ENCODE peak calls at places on chromosomes 6 and 20, in five cellular contexts. D is AG09309, S is pancreas, U is right atrium auricular region, N is GM23338. H is an unnamed sample.

GRCh38 chr6:29705389-29706231 is 17.6 kb upstream of the HLA-F start:
- DNase-seq in D (peak; percentile 13), S (no peak), U (no peak), N (peak; percentile 87), H (peak; percentile 53)

GRCh38 chr20:18683839-18684238 is 96.0 kb downstream of the DTD1 start:
- DNase-seq in D (no peak), S (no peak), U (no peak), N (peak; percentile 75), H (no peak)

GRCh38 chr6:44739163-44739562 is 351.7 kb downstream of the CDC5L start:
- DNase-seq in D (no peak), S (no peak), U (no peak), N (peak; percentile 26), H (no peak)

GRCh38 chr20:59837623-59838394 is 95.6 kb downstream of the SYCP2 start:
- DNase-seq in D (no peak), S (no peak), U (no peak), N (no peak), H (no peak)

GRCh38 chr6:7721654-7722053 is 4.2 kb upstream of the BMP6 start:
- DNase-seq in D (no peak), S (no peak), U (no peak), N (no peak), H (peak; percentile 71)

GRCh38 chr6:130760006-130760405 is 67.2 kb upstream of the SMLR1 start:
- DNase-seq in D (peak; percentile 25), S (no peak), U (no peak), N (peak; percentile 85), H (peak; percentile 49)

GRCh38 chr6:113359155-113360140 is 497.7 kb upstream of the MARCKS start:
- DNase-seq in D (no peak), S (no peak), U (no peak), N (no peak), H (peak; percentile 41)

GRCh38 chr6:21804941-21805610 is 211.5 kb downstream of the SOX4 start:
- DNase-seq in D (no peak), S (no peak), U (no peak), N (no peak), H (no peak)

GRCh38 chr6:167574431-167575097 is 249.7 kb downstream of the TTLL2 start:
- DNase-seq in D (no peak), S (no peak), U (peak; percentile 59), N (no peak), H (no peak)

GRCh38 chr20:44074252-44075151 is 112.5 kb downstream of the JPH2 start:
- DNase-seq in D (no peak), S (no peak), U (peak; percentile 43), N (no peak), H (peak; percentile 50)

GRCh38 chr6:118485601-118486550 is 62.2 kb upstream of the PLN start:
- DNase-seq in D (no peak), S (no peak), U (no peak), N (no peak), H (peak; percentile 5)

GRCh38 chr6:79427721-79428120 is 109.5 kb downstream of the LCA5 start:
- DNase-seq in D (no peak), S (no peak), U (no peak), N (no peak), H (no peak)

GRCh38 chr20:2364014-2364413 is 16.7 kb upstream of the TGM6 start:
- DNase-seq in D (peak; percentile 5), S (no peak), U (no peak), N (no peak), H (peak; percentile 42)

GRCh38 chr6:27810768-27811298 is 101.4 kb downstream of the OR2B2 start:
- DNase-seq in D (no peak), S (no peak), U (no peak), N (peak; percentile 18), H (no peak)

GRCh38 chr6:79280756-79281155 is 46.3 kb upstream of the HMGN3 start:
- DNase-seq in D (no peak), S (no peak), U (no peak), N (no peak), H (no peak)

GRCh38 chr6:143015300-143015706 is 45.4 kb upstream of the AIG1 start:
- DNase-seq in D (no peak), S (no peak), U (no peak), N (no peak), H (no peak)

GRCh38 chr6:26311012-26311384 is 54.0 kb upstream of the BTN3A2 start:
- DNase-seq in D (no peak), S (no peak), U (peak; percentile 64), N (peak; percentile 61), H (peak; percentile 48)

GRCh38 chr20:54723723-54724122 is 248.3 kb downstream of the DOK5 start:
- DNase-seq in D (no peak), S (no peak), U (no peak), N (no peak), H (no peak)

GRCh38 chr6:35419431-35419830 is 32.7 kb upstream of the FANCE start:
- DNase-seq in D (no peak), S (no peak), U (no peak), N (peak; percentile 30), H (peak; percentile 65)

GRCh38 chr6:33822575-33823395 is 19.0 kb upstream of the MLN start:
- DNase-seq in D (no peak), S (no peak), U (no peak), N (peak; percentile 89), H (no peak)

GRCh38 chr20:59182401-59183044 is 18.9 kb downstream of the ZNF831 start:
- DNase-seq in D (no peak), S (no peak), U (no peak), N (no peak), H (no peak)

GRCh38 chr20:31594558-31595379 is 10.3 kb upstream of the ID1 start:
- DNase-seq in D (no peak), S (no peak), U (peak; percentile 63), N (peak; percentile 91), H (no peak)

GRCh38 chr6:6927437-6928361 is 180.1 kb upstream of the RREB1 start:
- DNase-seq in D (no peak), S (no peak), U (no peak), N (peak; percentile 19), H (no peak)

GRCh38 chr6:97958143-97958542 is 675.1 kb upstream of the MMS22L start:
- DNase-seq in D (no peak), S (no peak), U (no peak), N (peak; percentile 47), H (no peak)

GRCh38 chr6:33417127-33417902 is 592 bp downstream of the CUTA start:
- DNase-seq in D (peak; percentile 63), S (no peak), U (no peak), N (peak; percentile 26), H (peak; percentile 88)

GRCh38 chr20:37394543-37395410 is 48.8 kb downstream of the SRC start:
- DNase-seq in D (no peak), S (no peak), U (no peak), N (no peak), H (peak; percentile 73)

GRCh38 chr6:145139895-145140294 is 595.4 kb downstream of the EPM2A start:
- DNase-seq in D (no peak), S (no peak), U (no peak), N (no peak), H (no peak)

GRCh38 chr6:148524509-148524908 is 181.9 kb downstream of the SASH1 start:
- DNase-seq in D (no peak), S (no peak), U (no peak), N (no peak), H (peak; percentile 86)

GRCh38 chr6:53999088-53999755 is 112.0 kb upstream of the MLIP start:
- DNase-seq in D (no peak), S (no peak), U (no peak), N (no peak), H (no peak)

GRCh38 chr20:38195521-38195920 is 30.5 kb upstream of the TGM2 start:
- DNase-seq in D (no peak), S (no peak), U (no peak), N (no peak), H (no peak)

GRCh38 chr6:35931120-35931561 is 10.2 kb upstream of the SRPK1 start:
- DNase-seq in D (no peak), S (no peak), U (no peak), N (peak; percentile 79), H (no peak)

GRCh38 chr20:16412896-16413295 is 160.4 kb downstream of the KIF16B start:
- DNase-seq in D (no peak), S (no peak), U (no peak), N (no peak), H (peak; percentile 16)

GRCh38 chr6:93822434-93823265 is 403.3 kb upstream of the EPHA7 start:
- DNase-seq in D (no peak), S (no peak), U (no peak), N (no peak), H (no peak)

GRCh38 chr6:45681860-45682488 is 304.2 kb upstream of the SUPT3H start:
- DNase-seq in D (no peak), S (no peak), U (no peak), N (no peak), H (peak; percentile 63)

GRCh38 chr6:158708239-158708638 is 58.4 kb downstream of the SYTL3 start:
- DNase-seq in D (no peak), S (no peak), U (no peak), N (no peak), H (no peak)
- H3K4me3 ChIP-seq in D (no peak overlapping the region), S (no peak overlapping the region), U (peak overlapping the region; percentile 24), N (no peak overlapping the region), H (no peak overlapping the region)

DNA sequence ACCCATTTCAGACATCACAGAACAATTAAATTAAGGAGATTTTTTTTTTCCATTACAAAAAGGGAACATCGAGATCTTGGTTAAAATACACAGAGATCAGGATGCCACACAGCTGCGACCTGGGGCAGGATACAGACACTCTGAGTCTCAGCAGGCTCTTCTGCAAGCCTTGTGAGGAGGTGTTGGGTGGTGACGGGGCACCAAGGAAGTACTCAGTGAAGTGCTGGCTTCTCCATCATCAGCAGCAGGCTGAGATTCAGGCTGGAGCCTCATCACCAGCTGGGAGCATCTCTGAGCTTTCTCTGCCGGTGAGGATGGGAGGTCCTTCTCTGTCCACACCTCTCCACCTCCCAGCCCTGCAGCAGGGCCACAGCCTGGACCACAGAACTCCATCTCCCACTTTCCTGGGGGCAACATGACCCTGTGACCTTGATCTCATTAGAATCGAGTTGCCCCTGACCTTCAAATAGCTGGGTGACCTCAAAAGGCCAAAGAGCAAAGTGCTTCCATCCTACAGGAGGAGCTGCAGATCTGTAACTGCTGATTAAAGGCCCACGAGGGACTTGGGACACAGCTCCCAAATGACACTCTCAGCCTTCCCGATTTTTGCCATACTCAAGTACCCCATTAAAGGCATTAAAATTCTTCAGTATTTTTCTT is 16.0 kb downstream of the PMEPA1 start:
- DNase-seq in D (no peak), S (no peak), U (no peak), N (no peak), H (no peak)
- TF ChIP-seq CTCF in D (no peak), S (no peak), U (no peak), N (no peak), H (no peak)

GRCh38 chr6:71246596-71246995 is 42.0 kb upstream of the OGFRL1 start:
- DNase-seq in D (no peak), S (no peak), U (no peak), N (no peak), H (no peak)
- H3K4me3 ChIP-seq in D (no peak overlapping the region), S (no peak overlapping the region), U (no peak overlapping the region), N (no peak overlapping the region), H (no peak overlapping the region)

GRCh38 chr6:156065838-156066237 is 610.2 kb upstream of the NOX3 start:
- DNase-seq in D (no peak), S (no peak), U (no peak), N (no peak), H (no peak)

DNA sequence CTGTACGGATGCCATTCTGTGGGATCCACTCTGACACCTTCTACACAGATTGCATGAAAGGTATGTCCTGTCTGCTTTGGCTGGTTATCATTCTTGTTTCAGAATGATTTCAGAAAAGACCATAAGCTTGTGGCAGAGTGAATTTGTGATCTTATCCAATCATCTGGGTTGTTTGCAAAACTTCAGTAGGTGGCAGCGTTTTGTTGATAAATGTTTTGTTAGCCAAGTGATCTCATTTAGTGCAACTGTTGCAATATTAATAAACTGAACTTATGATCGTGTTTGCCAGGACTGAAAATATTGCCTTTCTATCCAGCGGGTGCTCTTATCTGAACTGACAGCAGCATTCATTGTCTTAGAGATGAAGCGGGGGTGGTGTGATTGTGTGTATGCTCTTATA is 613.2 kb upstream of the NOX3 start:
- DNase-seq in D (no peak), S (no peak), U (no peak), N (no peak), H (no peak)
- TF ChIP-seq CTCF in D (no peak), S (no peak), U (no peak), N (peak; percentile 32), H (no peak)